ENCODE peak calls at places on chromosome 6, in five cellular contexts. K, G, Z, Q and W are unnamed samples.

GRCh38 chr6:110509617-110510231 is 33.3 kb upstream of the SLC22A16 start:
- DNase-seq in K (peak; percentile 43), G (peak; percentile 76), Z (no peak), Q (peak; percentile 45), W (no peak)

GRCh38 chr6:41645007-41645618 is 6.8 kb downstream of the MDFI start:
- DNase-seq in K (no peak), G (no peak), Z (no peak), Q (no peak), W (no peak)

GRCh38 chr6:6758915-6759654 is 170.6 kb downstream of the LY86 start:
- DNase-seq in K (peak; percentile 66), G (no peak), Z (peak; percentile 63), Q (no peak), W (no peak)

GRCh38 chr6:36856277-36856676 is 17.0 kb upstream of the CPNE5 start:
- DNase-seq in K (no peak), G (no peak), Z (no peak), Q (no peak), W (no peak)

GRCh38 chr6:141259832-141260231 is 872.9 kb upstream of the GJE1 start:
- DNase-seq in K (no peak), G (no peak), Z (no peak), Q (no peak), W (no peak)

GRCh38 chr6:4641461-4641860 is 134.7 kb upstream of the CDYL start:
- DNase-seq in K (no peak), G (no peak), Z (no peak), Q (no peak), W (no peak)

GRCh38 chr6:38776515-38776914 is 61.4 kb downstream of the DNAH8 start:
- DNase-seq in K (no peak), G (no peak), Z (no peak), Q (no peak), W (no peak)

GRCh38 chr6:16806363-16806762 is 45.1 kb upstream of the ATXN1 start:
- DNase-seq in K (no peak), G (no peak), Z (no peak), Q (no peak), W (no peak)

GRCh38 chr6:49541210-49541724 is 9.2 kb upstream of the C6orf141 start:
- DNase-seq in K (no peak), G (no peak), Z (no peak), Q (no peak), W (no peak)

GRCh38 chr6:88806728-88807127 is 156.7 kb downstream of the RNGTT start:
- DNase-seq in K (no peak), G (no peak), Z (no peak), Q (no peak), W (no peak)

GRCh38 chr6:113779656-113780055 is 77.5 kb upstream of the MARCKS start:
- DNase-seq in K (no peak), G (no peak), Z (no peak), Q (no peak), W (no peak)

GRCh38 chr6:82144007-82144851 is 103.3 kb downstream of the IBTK start:
- DNase-seq in K (no peak), G (peak; percentile 82), Z (no peak), Q (no peak), W (no peak)

GRCh38 chr6:20200761-20201160 is 11.5 kb downstream of the MBOAT1 start:
- DNase-seq in K (peak; percentile 42), G (no peak), Z (no peak), Q (no peak), W (no peak)

GRCh38 chr6:3157151-3157933 is at the start of gene TUBB2A:
- DNase-seq in K (peak; percentile 89), G (no peak), Z (peak; percentile 85), Q (peak; percentile 76), W (peak; percentile 86)

GRCh38 chr6:42460892-42461291 is 9.2 kb upstream of the TRERF1 start:
- DNase-seq in K (no peak), G (no peak), Z (no peak), Q (no peak), W (no peak)

GRCh38 chr6:110398778-110399177 is 16.6 kb downstream of the DDO start:
- DNase-seq in K (no peak), G (no peak), Z (no peak), Q (no peak), W (no peak)

GRCh38 chr6:170108890-170109587 is 181.8 kb downstream of the DLL1 start:
- DNase-seq in K (peak; percentile 16), G (no peak), Z (no peak), Q (no peak), W (peak; percentile 3)

DNA sequence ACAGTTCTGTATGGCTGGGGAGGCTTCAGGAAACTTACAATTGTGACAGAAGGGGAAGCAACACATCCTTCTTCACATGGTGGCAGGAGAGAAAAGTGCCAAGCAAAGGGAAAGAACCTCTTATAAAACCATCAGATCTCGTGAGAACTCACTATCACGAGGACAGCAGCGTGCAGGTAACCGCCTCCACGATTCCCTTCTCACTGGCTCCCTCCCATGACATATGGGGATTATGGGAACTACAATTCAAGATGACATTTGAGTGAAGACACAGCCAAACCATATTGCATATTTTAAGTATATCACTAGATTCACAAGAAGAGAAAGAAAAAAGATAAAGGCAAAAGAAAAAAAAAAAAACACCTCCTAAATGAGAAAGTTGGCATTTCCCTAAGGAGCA is 431.9 kb upstream of the RGS17 start:
- DNase-seq in K (no peak), G (no peak), Z (no peak), Q (no peak), W (no peak)
- TF ChIP-seq CTCF in K (no peak), G (peak; percentile 21), Z (no peak), Q (no peak), W (no peak)

GRCh38 chr6:67717281-67717680 is 917.8 kb upstream of the ADGRB3 start:
- DNase-seq in K (no peak), G (no peak), Z (no peak), Q (no peak), W (no peak)
- TF ChIP-seq CTCF in K (no peak), G (no peak), Z (no peak), Q (no peak), W (no peak)

GRCh38 chr6:30100585-30101422 is 12.1 kb downstream of the TRIM31 start:
- DNase-seq in K (peak; percentile 76), G (no peak), Z (peak; percentile 64), Q (peak; percentile 78), W (no peak)
- TF ChIP-seq CTCF in K (peak; percentile 14), G (no peak), Z (no peak), Q (no peak), W (no peak)

DNA sequence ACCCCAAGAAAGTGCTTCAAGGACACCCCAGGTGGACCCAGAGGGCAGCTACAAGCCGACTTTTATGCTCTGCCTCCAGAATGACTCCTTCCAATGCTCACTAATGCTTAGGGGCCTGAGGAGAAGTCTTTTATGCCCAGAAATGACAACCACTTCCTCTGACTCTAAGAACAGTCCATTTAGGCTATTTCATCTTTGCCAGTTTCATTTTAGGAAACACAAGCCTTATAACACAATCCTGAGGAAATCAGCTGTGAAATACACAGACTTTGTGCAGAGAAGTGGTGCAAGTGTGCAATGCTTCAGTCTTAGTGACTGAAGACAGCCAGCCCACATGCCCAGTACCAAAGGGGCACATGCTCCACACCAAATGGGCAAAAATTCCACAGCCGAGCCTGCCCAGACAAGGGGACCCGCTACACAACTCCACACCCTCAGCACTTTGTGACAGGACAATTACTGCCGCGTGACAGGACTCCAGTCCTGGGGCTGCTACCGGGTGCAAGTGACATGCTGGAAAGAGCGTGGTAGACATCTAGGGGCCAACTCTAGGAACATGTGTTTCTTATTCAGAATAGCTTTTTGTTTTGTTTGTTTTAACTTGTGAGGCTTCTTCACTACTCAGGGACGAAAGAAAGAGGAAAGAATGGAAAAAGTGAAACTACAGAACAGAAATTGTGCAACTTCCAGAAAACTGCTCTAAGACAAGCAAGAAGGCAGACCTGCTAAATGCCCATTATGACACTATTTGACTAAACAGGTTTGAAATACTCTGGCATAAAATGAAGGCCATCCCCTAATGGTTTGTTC is 28.2 kb upstream of the PLAGL1 start:
- DNase-seq in K (no peak), G (no peak), Z (peak; percentile 61), Q (no peak), W (no peak)
- TF ChIP-seq CTCF in K (no peak), G (peak; percentile 38), Z (no peak), Q (no peak), W (no peak)

DNA sequence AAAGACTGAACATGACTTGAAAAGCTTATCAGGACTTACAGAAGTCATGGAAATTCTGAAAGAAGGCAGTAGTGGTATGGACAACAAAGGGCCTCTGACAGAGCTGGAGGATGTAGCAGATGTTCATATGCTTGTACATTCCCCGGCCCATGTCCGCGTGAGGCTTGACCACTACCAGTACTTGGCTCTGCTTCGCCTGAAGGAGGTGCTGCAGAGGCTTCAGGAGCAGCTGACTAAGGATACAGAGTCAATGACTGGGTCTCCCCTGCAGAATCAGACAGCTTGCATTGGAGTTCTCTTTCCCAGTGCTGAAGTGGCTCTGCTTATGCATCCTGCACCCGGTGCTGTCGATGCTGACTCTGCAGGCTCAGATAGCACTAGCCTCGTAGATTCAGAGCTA is 29.2 kb downstream of the TAF11 start:
- DNase-seq in K (no peak), G (no peak), Z (no peak), Q (no peak), W (no peak)
- TF ChIP-seq CTCF in K (no peak), G (peak; percentile 15), Z (no peak), Q (no peak), W (no peak)

DNA sequence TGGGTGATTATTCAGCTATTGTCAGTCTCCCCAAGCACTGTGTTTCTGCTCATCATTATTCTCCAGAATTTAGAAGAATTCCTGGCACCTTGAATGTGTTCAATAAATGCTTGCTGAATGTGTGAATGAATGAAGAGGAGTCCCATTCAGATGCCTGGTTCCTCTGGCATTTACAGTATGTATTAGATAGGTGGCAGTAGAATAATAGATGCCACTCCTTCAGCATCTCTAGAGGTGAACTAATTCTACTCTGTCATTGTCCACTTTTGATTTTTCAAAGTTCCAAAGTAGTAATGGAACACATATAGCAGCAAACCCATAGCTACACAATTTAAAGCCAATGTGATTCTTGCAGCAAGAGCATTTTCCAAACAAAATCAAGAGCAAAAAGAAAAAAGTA is 118.9 kb upstream of the CEP162 start:
- DNase-seq in K (no peak), G (no peak), Z (no peak), Q (no peak), W (no peak)
- TF ChIP-seq CTCF in K (no peak), G (peak; percentile 13), Z (no peak), Q (no peak), W (no peak)

GRCh38 chr6:31712296-31712695 is 2.9 kb upstream of the LY6G6D start:
- DNase-seq in K (no peak), G (no peak), Z (no peak), Q (peak; percentile 37), W (no peak)
- TF ChIP-seq CTCF in K (peak; percentile 19), G (no peak), Z (no peak), Q (no peak), W (no peak)